ENCODE peak calls at places on chromosome 1, in ten cellular contexts. H, A, G, I, L, K, B, P, C and F are unnamed samples.

GRCh38 chr1:202662081-202662480 is 48.2 kb downstream of the SYT2 start:
- DNase-seq in H (no peak), P (no peak), G (no peak), A (no peak), B (no peak), K (no peak), L (no peak), C (no peak), I (no peak), F (no peak)

GRCh38 chr1:156463874-156464273 is 36.7 kb downstream of the MEF2D start:
- DNase-seq in P (no peak), K (no peak), L (no peak), I (no peak), A (no peak), C (no peak), G (no peak), H (no peak), B (no peak), F (no peak)

GRCh38 chr1:198563578-198563977 is 23.1 kb upstream of the ATP6V1G3 start:
- DNase-seq in K (no peak), P (peak; percentile 21), H (no peak), I (no peak), B (no peak), A (peak; percentile 59), C (no peak), L (no peak), G (no peak), F (no peak)

GRCh38 chr1:1629430-1630190 is 2.4 kb upstream of the MMP23B start:
- DNase-seq in A (no peak), K (no peak), P (no peak), L (no peak), G (no peak), H (no peak), B (peak; percentile 79), C (no peak), I (no peak), F (peak; percentile 83)

GRCh38 chr1:83131692-83131955 is 867.3 kb downstream of the TTLL7 start:
- DNase-seq in K (no peak), C (no peak), H (no peak), P (no peak), G (no peak), I (no peak), A (no peak), B (no peak), L (no peak), F (no peak)

GRCh38 chr1:43274125-43274803 is 4.5 kb downstream of the TMEM125 start:
- DNase-seq in P (no peak), I (no peak), L (peak; percentile 65), G (no peak), A (peak; percentile 36), K (peak; percentile 50), C (no peak), B (peak; percentile 22), H (no peak), F (no peak)

GRCh38 chr1:15153842-15154479 is 414 bp downstream of the TMEM51 start:
- DNase-seq in H (peak; percentile 73), C (no peak), B (no peak), I (peak; percentile 88), A (peak; percentile 51), L (no peak), G (peak; percentile 73), K (peak; percentile 68), P (peak; percentile 33), F (peak; percentile 71)

GRCh38 chr1:21396516-21396915 is 43.4 kb upstream of the NBPF3 start:
- DNase-seq in B (no peak), C (no peak), K (no peak), I (no peak), H (no peak), L (no peak), A (no peak), G (no peak), P (no peak), F (no peak)

GRCh38 chr1:206039046-206039929 is 13.7 kb upstream of the RHEX start:
- DNase-seq in B (no peak), P (no peak), A (no peak), G (no peak), H (no peak), K (no peak), L (no peak), C (no peak), I (no peak), F (no peak)

GRCh38 chr1:42259059-42259738 is 75.8 kb downstream of the FOXJ3 start:
- DNase-seq in K (peak; percentile 89), B (no peak), I (peak; percentile 33), A (peak; percentile 82), L (no peak), H (no peak), C (no peak), G (no peak), P (no peak), F (no peak)

GRCh38 chr1:201536542-201536941 is 2.4 kb upstream of the NAV1 start:
- DNase-seq in B (no peak), P (no peak), I (no peak), L (no peak), A (peak; percentile 93), C (no peak), G (no peak), H (peak; percentile 84), K (peak; percentile 88), F (no peak)

GRCh38 chr1:167482184-167482583 is 36.1 kb downstream of the CD247 start:
- DNase-seq in K (no peak), L (no peak), H (no peak), A (no peak), B (peak; percentile 59), P (no peak), I (no peak), G (no peak), C (no peak), F (peak; percentile 53)

GRCh38 chr1:9180077-9180819 is 51.3 kb upstream of the GPR157 start:
- DNase-seq in K (peak; percentile 68), G (no peak), P (no peak), B (no peak), H (no peak), A (peak; percentile 55), L (no peak), C (no peak), I (no peak), F (no peak)

GRCh38 chr1:44808063-44808937 is at the start of gene BTBD19:
- DNase-seq in C (peak; percentile 44), P (no peak), A (peak; percentile 93), L (no peak), B (peak; percentile 26), K (peak; percentile 93), I (peak; percentile 95), G (peak; percentile 51), H (peak; percentile 76), F (peak; percentile 76)

GRCh38 chr1:31727849-31728248 is 24.0 kb upstream of the COL16A1 start:
- DNase-seq in I (no peak), K (no peak), L (no peak), B (no peak), G (no peak), P (no peak), C (no peak), A (no peak), H (no peak), F (no peak)

GRCh38 chr1:52629021-52629643 is 3.8 kb upstream of the SHISAL2A start:
- DNase-seq in L (no peak), G (no peak), I (no peak), P (no peak), H (peak; percentile 16), A (no peak), B (no peak), C (peak; percentile 39), K (no peak), F (no peak)

GRCh38 chr1:116182019-116182714 is 71.0 kb downstream of the MAB21L3 start:
- DNase-seq in I (no peak), H (no peak), K (no peak), G (no peak), B (no peak), A (no peak), C (no peak), L (no peak), P (no peak), F (no peak)

GRCh38 chr1:43558346-43558841 is 27.7 kb downstream of the PTPRF start:
- DNase-seq in K (peak; percentile 45), A (peak; percentile 74), H (no peak), B (no peak), C (no peak), G (no peak), L (no peak), I (peak; percentile 83), P (no peak), F (peak; percentile 83)

GRCh38 chr1:156435551-156436318 is 64.8 kb downstream of the MEF2D start:
- DNase-seq in A (peak; percentile 12), I (no peak), B (peak; percentile 24), K (peak; percentile 6), L (no peak), G (peak; percentile 34), P (no peak), C (no peak), H (no peak), F (no peak)

GRCh38 chr1:14543191-14543849 is 55.2 kb upstream of the KAZN start:
- DNase-seq in A (peak; percentile 36), B (no peak), H (no peak), C (no peak), K (peak; percentile 58), I (no peak), P (no peak), G (no peak), L (no peak), F (no peak)